ENCODE peak calls at places on chromosomes 1 and 21, in nine cellular contexts. H is NCI-H69; E is nucleus accumbens; J is choroid plexus epithelial cell; X is amygdala; Q is gastrocnemius medialis; P is posterior vena cava; N is naive thymus-derived CD8-positive, alpha-beta T cell; Z is NCI-H1105 treated with DMSO at 0.1 percent for 48 hours. I is an unnamed sample.

GRCh38 chr1:7218210-7218832 is 433.1 kb downstream of the CAMTA1 start:
- DNase-seq in H (peak), E (no peak), J (peak), X (no peak), Q (no peak), P (no peak), N (no peak), Z (peak), I (peak)

GRCh38 chr1:169201084-169201619 is 94.7 kb downstream of the ATP1B1 start:
- DNase-seq in H (no peak), E (no peak), J (peak), X (no peak), Q (no peak), P (no peak), N (no peak), Z (no peak), I (no peak)

GRCh38 chr1:82392946-82393345 is 592.2 kb downstream of the ADGRL2 start:
- DNase-seq in H (no peak), E (no peak), J (no peak), X (no peak), Q (no peak), P (no peak), N (no peak), Z (peak), I (no peak)

GRCh38 chr21:41763398-41763931 is 3.4 kb downstream of the RIPK4 start:
- DNase-seq in H (peak), E (no peak), J (no peak), X (no peak), Q (no peak), P (no peak), N (no peak), Z (no peak), I (no peak)

GRCh38 chr1:65992160-65993046 is 199.7 kb downstream of the PDE4B start:
- DNase-seq in H (no peak), E (peak), J (no peak), X (peak), Q (no peak), P (no peak), N (no peak), Z (no peak), I (no peak)

GRCh38 chr1:111752186-111752585 is 3.5 kb upstream of the DDX20 start:
- DNase-seq in H (no peak), E (no peak), J (no peak), X (no peak), Q (no peak), P (no peak), N (no peak), Z (no peak), I (no peak)

GRCh38 chr1:35748326-35748725 is 21.5 kb downstream of the CLSPN start:
- DNase-seq in H (no peak), E (peak), J (no peak), X (no peak), Q (no peak), P (no peak), N (no peak), Z (no peak), I (no peak)

GRCh38 chr1:114745351-114745750 is 12.4 kb downstream of the CSDE1 start:
- DNase-seq in H (no peak), E (no peak), J (no peak), X (no peak), Q (no peak), P (no peak), N (no peak), Z (no peak), I (no peak)

GRCh38 chr1:5909576-5910275 is 82.5 kb downstream of the NPHP4 start:
- DNase-seq in H (no peak), E (no peak), J (no peak), X (no peak), Q (no peak), P (peak), N (no peak), Z (no peak), I (peak)

GRCh38 chr1:64302971-64303370 is 99.5 kb downstream of the UBE2U start:
- DNase-seq in H (peak), E (no peak), J (peak), X (no peak), Q (no peak), P (no peak), N (no peak), Z (no peak), I (no peak)

GRCh38 chr1:206969090-206969489 is 1.2 kb downstream of the FCAMR start:
- DNase-seq in H (no peak), E (no peak), J (no peak), X (no peak), Q (no peak), P (no peak), N (no peak), Z (no peak), I (no peak)

GRCh38 chr1:22311461-22311860 is 140.2 kb upstream of the ZBTB40 start:
- DNase-seq in H (no peak), E (no peak), J (no peak), X (no peak), Q (no peak), P (peak), N (no peak), Z (no peak), I (no peak)

GRCh38 chr1:38476111-38476783 is 383.3 kb downstream of the RRAGC start:
- DNase-seq in H (no peak), E (no peak), J (no peak), X (no peak), Q (no peak), P (no peak), N (no peak), Z (no peak), I (peak)

GRCh38 chr1:175678471-175678870 is 64.9 kb downstream of the TNR start:
- DNase-seq in H (no peak), E (no peak), J (no peak), X (no peak), Q (no peak), P (no peak), N (no peak), Z (no peak), I (no peak)

GRCh38 chr1:79161077-79161476 is 154.5 kb upstream of the ADGRL4 start:
- DNase-seq in H (no peak), E (no peak), J (peak), X (no peak), Q (no peak), P (no peak), N (no peak), Z (no peak), I (no peak)

GRCh38 chr1:7633521-7634245 is 137.4 kb upstream of the VAMP3 start:
- DNase-seq in H (peak), E (no peak), J (no peak), X (no peak), Q (no peak), P (no peak), N (no peak), Z (no peak), I (no peak)

GRCh38 chr1:201499795-201500669 is 6.9 kb downstream of the CSRP1 start:
- DNase-seq in H (no peak), E (peak), J (no peak), X (peak), Q (no peak), P (no peak), N (no peak), Z (no peak), I (no peak)

GRCh38 chr21:44872568-44873355 is 728 bp downstream of the PTTG1IP start:
- DNase-seq in H (peak), E (peak), J (peak), X (no peak), Q (peak), P (peak), N (no peak), Z (peak), I (no peak)

GRCh38 chr1:44300882-44301281 is 54.2 kb downstream of the ERI3 start:
- DNase-seq in H (peak), E (no peak), J (no peak), X (no peak), Q (peak), P (no peak), N (no peak), Z (no peak), I (no peak)

GRCh38 chr1:62962794-62963776 is 179.2 kb downstream of the ATG4C start:
- DNase-seq in H (peak), E (no peak), J (peak), X (no peak), Q (no peak), P (no peak), N (no peak), Z (no peak), I (peak)

GRCh38 chr1:203934027-203934426 is 72.6 kb downstream of the SNRPE start:
- DNase-seq in H (no peak), E (no peak), J (no peak), X (no peak), Q (no peak), P (no peak), N (no peak), Z (no peak), I (no peak)

GRCh38 chr1:108877858-108878257 is 1.1 kb downstream of the GPSM2 start:
- DNase-seq in H (peak), E (no peak), J (peak), X (no peak), Q (no peak), P (no peak), N (no peak), Z (peak), I (no peak)

GRCh38 chr21:38980416-38981319 is 174.9 kb downstream of the ETS2 start:
- DNase-seq in H (no peak), E (no peak), J (no peak), X (no peak), Q (no peak), P (peak), N (no peak), Z (no peak), I (no peak)

GRCh38 chr1:33176362-33176850 is 5.4 kb downstream of the TRIM62 start:
- DNase-seq in H (peak), E (peak), J (peak), X (no peak), Q (peak), P (no peak), N (no peak), Z (no peak), I (peak)

GRCh38 chr1:226135059-226135651 is 51.4 kb downstream of the ACBD3 start:
- DNase-seq in H (peak), E (no peak), J (no peak), X (no peak), Q (no peak), P (no peak), N (no peak), Z (peak), I (no peak)